ENCODE peak calls at places on chromosomes 6 and 20, in six cellular contexts. V is uterus, N is heart right ventricle, I is DND-41, D is A549, Y is cardiac muscle cell. O is an unnamed sample.

GRCh38 chr6:160356074-160356754 is 8.0 kb downstream of the SLC22A3 start:
- DNase-seq in D (no peak), Y (no peak), I (no peak), N (no peak), V (no peak), O (no peak)

GRCh38 chr20:51600016-51600420 is 57.5 kb upstream of the NFATC2 start:
- DNase-seq in N (no peak), Y (peak; percentile 50), D (no peak), I (no peak), V (no peak), O (no peak)

GRCh38 chr6:35079311-35080000 is 61.7 kb downstream of the TCP11 start:
- DNase-seq in D (no peak), I (no peak), Y (no peak), N (no peak), V (peak; percentile 10), O (no peak)

GRCh38 chr6:138987299-138987642 is 782 bp downstream of the REPS1 start:
- DNase-seq in D (no peak), I (peak; percentile 18), N (peak; percentile 45), V (peak; percentile 29), Y (no peak), O (no peak)

GRCh38 chr6:135183532-135184440 is 2.7 kb downstream of the MYB start:
- DNase-seq in Y (peak; percentile 41), D (peak; percentile 64), V (peak; percentile 22), N (no peak), I (peak; percentile 87), O (no peak)

GRCh38 chr20:31605031-31605901 is at the start of gene ID1:
- DNase-seq in V (peak; percentile 92), N (peak; percentile 94), D (peak; percentile 98), Y (peak; percentile 98), I (peak; percentile 94), O (peak; percentile 97)

GRCh38 chr6:10373642-10374359 is 41.1 kb downstream of the TFAP2A start:
- DNase-seq in Y (no peak), D (peak; percentile 45), N (no peak), I (no peak), V (no peak), O (no peak)

GRCh38 chr6:27562027-27562410 is 89.1 kb upstream of the ZNF184 start:
- DNase-seq in I (no peak), N (no peak), Y (no peak), D (peak; percentile 69), V (no peak), O (no peak)

GRCh38 chr6:116572162-116572561 is 858 bp downstream of the RWDD1 start:
- DNase-seq in I (peak; percentile 18), D (no peak), V (no peak), N (no peak), Y (peak; percentile 63), O (peak; percentile 41)

GRCh38 chr6:106800379-106800778 is 171.0 kb downstream of the QRSL1 start:
- DNase-seq in I (no peak), D (no peak), V (no peak), Y (no peak), N (no peak), O (no peak)

GRCh38 chr6:16700202-16700997 is 60.9 kb downstream of the ATXN1 start:
- DNase-seq in I (no peak), V (no peak), D (no peak), N (no peak), Y (peak; percentile 22), O (no peak)

GRCh38 chr6:125780540-125781306 is 10.0 kb upstream of the NCOA7 start:
- DNase-seq in V (peak; percentile 48), D (peak; percentile 83), N (peak; percentile 44), Y (peak; percentile 69), I (peak; percentile 70), O (peak; percentile 79)

GRCh38 chr20:41052742-41053419 is 24.3 kb downstream of the TOP1 start:
- DNase-seq in V (no peak), I (no peak), Y (no peak), D (no peak), N (no peak), O (no peak)

GRCh38 chr6:53115741-53116140 is 32.9 kb downstream of the GCM1 start:
- DNase-seq in D (no peak), V (no peak), I (no peak), Y (no peak), N (no peak), O (peak; percentile 14)

GRCh38 chr6:45830441-45831139 is 185.1 kb downstream of the CLIC5 start:
- DNase-seq in N (no peak), Y (no peak), I (peak; percentile 38), D (no peak), V (no peak), O (peak; percentile 51)

GRCh38 chr6:43856005-43856765 is 86.2 kb downstream of the VEGFA start:
- DNase-seq in N (peak; percentile 30), V (no peak), Y (peak; percentile 70), D (peak; percentile 50), I (no peak), O (peak; percentile 54)

GRCh38 chr20:25397081-25397480 is 6.4 kb upstream of the ABHD12 start:
- DNase-seq in V (no peak), I (no peak), D (no peak), N (no peak), Y (no peak), O (no peak)

GRCh38 chr20:8428988-8429387 is 296.9 kb downstream of the PLCB1 start:
- DNase-seq in V (no peak), Y (no peak), N (no peak), I (no peak), D (no peak), O (no peak)

GRCh38 chr20:53003420-53003819 is 31.3 kb downstream of the TSHZ2 start:
- DNase-seq in N (no peak), Y (no peak), V (no peak), D (no peak), I (no peak), O (no peak)

GRCh38 chr6:106257195-106257594 is 68.4 kb downstream of the ATG5 start:
- DNase-seq in N (no peak), V (no peak), D (no peak), I (no peak), Y (no peak), O (peak; percentile 47)

GRCh38 chr6:151437401-151437800 is 14.5 kb downstream of the RMND1 start:
- DNase-seq in Y (no peak), N (no peak), D (no peak), V (no peak), I (no peak), O (no peak)

GRCh38 chr20:32909896-32910571 is 51.3 kb downstream of the EFCAB8 start:
- DNase-seq in N (no peak), D (no peak), I (no peak), Y (no peak), V (no peak), O (no peak)

GRCh38 chr6:12653396-12653910 is 63.1 kb upstream of the PHACTR1 start:
- DNase-seq in V (no peak), Y (no peak), N (no peak), D (no peak), I (no peak), O (no peak)

GRCh38 chr6:127586372-127586771 is 9.4 kb downstream of the C6orf58 start:
- DNase-seq in D (no peak), V (no peak), N (no peak), I (no peak), Y (no peak), O (no peak)

GRCh38 chr20:58760881-58761280 is 68.3 kb downstream of the NPEPL1 start:
- DNase-seq in V (no peak), I (no peak), D (no peak), Y (no peak), N (no peak), O (no peak)

DNA sequence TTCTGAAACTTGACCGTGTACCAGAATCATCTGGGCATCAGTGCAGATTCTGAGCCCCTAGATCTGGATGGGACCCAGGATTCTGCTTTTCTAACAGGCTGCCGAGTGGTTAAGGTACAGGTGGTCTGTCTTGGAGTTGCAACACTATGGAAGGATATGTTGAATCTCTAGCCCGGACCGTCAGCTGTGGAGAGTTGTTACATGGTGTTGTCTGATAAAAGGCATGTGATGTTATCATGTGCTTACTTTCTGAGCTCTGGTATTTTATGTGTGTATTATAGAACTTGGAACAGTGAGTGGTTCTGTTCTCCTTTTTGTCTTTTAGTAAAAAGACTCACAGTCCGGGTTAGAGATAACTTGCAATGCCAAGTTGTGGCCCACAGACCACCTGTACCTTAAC is 123.0 kb downstream of the JARID2 start:
- DNase-seq in I (no peak), V (no peak), Y (no peak), N (no peak), D (no peak), O (no peak)
- H3K4me1 ChIP-seq in I (peaks cover 4% of the 10 kb centered on the region), V (no peaks in the 10 kb centered on the region), Y (peaks cover 32% of the 10 kb centered on the region), N (peaks cover 85% of the 10 kb centered on the region), D (peaks cover 32% of the 10 kb centered on the region), O (peaks cover 26% of the 10 kb centered on the region)

GRCh38 chr20:63696311-63696627 is 183 bp upstream of the TNFRSF6B start:
- DNase-seq in D (no peak), V (no peak), I (peak; percentile 59), Y (peak; percentile 41), N (no peak), O (no peak)
- H3K4me1 ChIP-seq in D (peaks cover 39% of the 10 kb centered on the region), V (no peaks in the 10 kb centered on the region), I (no peaks in the 10 kb centered on the region), Y (peaks cover 6% of the 10 kb centered on the region), N (peaks cover 60% of the 10 kb centered on the region), O (peaks cover 27% of the 10 kb centered on the region)

GRCh38 chr6:133623621-133624020 is 265.3 kb upstream of the TCF21 start:
- DNase-seq in Y (no peak), I (no peak), V (no peak), N (no peak), D (no peak), O (no peak)
- H3K4me1 ChIP-seq in Y (no peaks in the 10 kb centered on the region), I (no peaks in the 10 kb centered on the region), V (peaks cover 7% of the 10 kb centered on the region), N (no peaks in the 10 kb centered on the region), D (peaks cover 31% of the 10 kb centered on the region), O (peaks cover 15% of the 10 kb centered on the region)

GRCh38 chr20:5113615-5113986 is 6.2 kb downstream of the PCNA start:
- DNase-seq in N (no peak), Y (no peak), I (no peak), V (no peak), D (no peak), O (no peak)
- H3K4me1 ChIP-seq in N (peaks cover 29% of the 10 kb centered on the region), Y (peaks cover 7% of the 10 kb centered on the region), I (peaks cover 67% of the 10 kb centered on the region), V (peaks cover 5% of the 10 kb centered on the region), D (peaks cover 35% of the 10 kb centered on the region), O (peaks cover 20% of the 10 kb centered on the region)

DNA sequence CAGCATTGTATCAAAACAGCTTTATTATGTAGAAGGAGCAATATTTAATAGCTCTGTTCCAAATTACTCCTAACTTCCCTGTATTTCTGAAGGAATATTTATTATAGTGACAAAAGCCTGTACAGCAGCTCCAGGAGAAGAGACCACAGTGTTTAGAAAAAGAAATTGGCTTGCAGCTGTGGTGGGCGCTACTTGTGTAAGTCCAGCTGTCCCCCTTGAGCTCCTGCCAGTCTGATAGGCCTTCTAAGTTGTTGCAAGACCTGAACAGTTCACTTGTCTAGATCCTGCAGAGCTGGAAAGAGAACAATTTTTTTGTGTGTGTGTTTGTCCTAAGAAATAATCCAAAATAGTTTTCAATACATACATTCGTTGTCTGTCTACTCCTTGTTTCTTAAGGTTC is 86.6 kb downstream of the JARID2 start:
- DNase-seq in I (no peak), Y (no peak), D (no peak), N (no peak), V (no peak), O (no peak)
- H3K4me1 ChIP-seq in I (peaks cover 4% of the 10 kb centered on the region), Y (peaks cover 34% of the 10 kb centered on the region), D (peaks cover 32% of the 10 kb centered on the region), N (peaks cover 59% of the 10 kb centered on the region), V (no peaks in the 10 kb centered on the region), O (peaks cover 47% of the 10 kb centered on the region)

O was measured in SJSA1.